ENCODE peak calls at places on chromosomes 5 and 9, in four cellular contexts. One of them, this sample, is unnamed.

GRCh38 chr9:78574354-78575036 is 277.6 kb downstream of the PSAT1 start:
- DNase-seq in DND-41: no peak
- DNase-seq in tibial artery: no peak
- DNase-seq in body of pancreas: no peak
- DNase-seq in this sample: no peak

GRCh38 chr5:131634666-131634995 is 398 bp downstream of the RAPGEF6 start:
- DNase-seq in DND-41: peak; percentile 73
- DNase-seq in tibial artery: no peak
- DNase-seq in body of pancreas: peak; percentile 58
- DNase-seq in this sample: peak; percentile 67

GRCh38 chr9:126503333-126504085 is 110.2 kb upstream of the LMX1B start:
- DNase-seq in DND-41: no peak
- DNase-seq in tibial artery: no peak
- DNase-seq in body of pancreas: no peak
- DNase-seq in this sample: no peak

GRCh38 chr5:7495133-7495521 is 99.2 kb downstream of the ADCY2 start:
- DNase-seq in DND-41: no peak
- DNase-seq in tibial artery: no peak
- DNase-seq in body of pancreas: no peak
- DNase-seq in this sample: no peak

GRCh38 chr5:142846402-142846801 is 76.2 kb downstream of the ARHGAP26 start:
- DNase-seq in DND-41: no peak
- DNase-seq in tibial artery: no peak
- DNase-seq in body of pancreas: no peak
- DNase-seq in this sample: no peak

GRCh38 chr9:127715443-127716337 is at the start of the genes PTRH1 and TTC16:
- DNase-seq in DND-41: peak; percentile 92
- DNase-seq in tibial artery: peak; percentile 98
- DNase-seq in body of pancreas: peak; percentile 97
- DNase-seq in this sample: peak; percentile 86

GRCh38 chr5:100667021-100667671 is 132.0 kb downstream of the FAM174A start:
- DNase-seq in DND-41: no peak
- DNase-seq in tibial artery: no peak
- DNase-seq in body of pancreas: no peak
- DNase-seq in this sample: peak; percentile 33

GRCh38 chr5:157563373-157564148 is 12.0 kb downstream of the ADAM19 start:
- DNase-seq in DND-41: no peak
- DNase-seq in tibial artery: peak; percentile 81
- DNase-seq in body of pancreas: no peak
- DNase-seq in this sample: no peak

GRCh38 chr5:35659556-35659955 is 41.9 kb downstream of the SPEF2 start:
- DNase-seq in DND-41: no peak
- DNase-seq in tibial artery: no peak
- DNase-seq in body of pancreas: no peak
- DNase-seq in this sample: no peak

GRCh38 chr9:112793213-112793810 is 42.8 kb downstream of the SNX30 start:
- DNase-seq in DND-41: peak; percentile 78
- DNase-seq in tibial artery: peak; percentile 74
- DNase-seq in body of pancreas: peak; percentile 54
- DNase-seq in this sample: peak; percentile 53

GRCh38 chr9:109166771-109167601 is at the start of gene FRRS1L:
- DNase-seq in DND-41: no peak
- DNase-seq in tibial artery: no peak
- DNase-seq in body of pancreas: no peak
- DNase-seq in this sample: no peak
- H3K4me3 ChIP-seq in DND-41: no peak within 1 kb of the TSS
- H3K4me3 ChIP-seq in tibial artery: peak within 1 kb of the TSS; percentile 14
- H3K4me3 ChIP-seq in body of pancreas: no peak within 1 kb of the TSS
- H3K4me3 ChIP-seq in this sample: no peak within 1 kb of the TSS

DNA sequence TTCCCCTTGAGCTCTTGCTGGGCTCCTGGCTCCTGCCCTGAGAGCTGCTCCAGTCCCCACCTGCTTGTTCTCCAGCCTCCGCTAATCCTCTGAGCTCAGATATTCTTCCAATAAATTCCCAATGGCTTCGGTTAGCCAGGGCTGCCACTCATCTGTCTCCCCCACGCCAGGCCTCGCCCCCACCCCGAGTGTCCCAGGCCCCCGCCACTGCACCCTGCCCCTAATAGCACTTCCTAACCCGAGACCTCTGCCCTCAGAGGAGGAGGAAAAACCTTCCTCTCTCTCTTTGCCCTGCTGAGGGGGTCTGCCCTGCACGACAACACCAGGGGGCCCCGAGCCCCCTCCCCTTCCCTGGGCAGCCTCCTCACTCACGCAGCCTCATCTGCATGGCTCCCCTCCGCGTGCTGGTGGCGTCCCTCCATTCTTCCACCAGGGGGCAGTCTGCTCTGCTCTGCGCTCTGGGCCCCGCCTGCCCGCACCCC is 5.4 kb upstream of the LCN15 start:
- DNase-seq in DND-41: peak; percentile 60
- DNase-seq in tibial artery: peak; percentile 57
- DNase-seq in body of pancreas: peak; percentile 39
- DNase-seq in this sample: no peak
- H3K4me3 ChIP-seq in DND-41: no peak overlapping the region
- H3K4me3 ChIP-seq in tibial artery: no peak overlapping the region
- H3K4me3 ChIP-seq in body of pancreas: no peak overlapping the region
- H3K4me3 ChIP-seq in this sample: no peak overlapping the region

GRCh38 chr9:114220129-114220541 is 64.8 kb downstream of the COL27A1 start:
- DNase-seq in DND-41: no peak
- DNase-seq in tibial artery: no peak
- DNase-seq in body of pancreas: no peak
- DNase-seq in this sample: no peak
- H3K4me3 ChIP-seq in DND-41: no peak overlapping the region
- H3K4me3 ChIP-seq in tibial artery: no peak overlapping the region
- H3K4me3 ChIP-seq in body of pancreas: no peak overlapping the region
- H3K4me3 ChIP-seq in this sample: no peak overlapping the region

GRCh38 chr5:126686451-126687126 is 85.8 kb downstream of the PHAX start:
- DNase-seq in DND-41: peak; percentile 53
- DNase-seq in tibial artery: no peak
- DNase-seq in body of pancreas: no peak
- DNase-seq in this sample: peak; percentile 70
- H3K4me3 ChIP-seq in DND-41: no peak overlapping the region
- H3K4me3 ChIP-seq in tibial artery: no peak overlapping the region
- H3K4me3 ChIP-seq in body of pancreas: no peak overlapping the region
- H3K4me3 ChIP-seq in this sample: no peak overlapping the region

GRCh38 chr5:133995903-133996563 is 8.7 kb downstream of the VDAC1 start:
- DNase-seq in DND-41: no peak
- DNase-seq in tibial artery: no peak
- DNase-seq in body of pancreas: no peak
- DNase-seq in this sample: no peak
- H3K4me3 ChIP-seq in DND-41: no peak overlapping the region
- H3K4me3 ChIP-seq in tibial artery: no peak overlapping the region
- H3K4me3 ChIP-seq in body of pancreas: no peak overlapping the region
- H3K4me3 ChIP-seq in this sample: no peak overlapping the region

GRCh38 chr5:159021360-159022177 is 78.1 kb downstream of the EBF1 start:
- DNase-seq in DND-41: no peak
- DNase-seq in tibial artery: no peak
- DNase-seq in body of pancreas: no peak
- DNase-seq in this sample: no peak
- H3K4me3 ChIP-seq in DND-41: no peak overlapping the region
- H3K4me3 ChIP-seq in tibial artery: peak overlapping the region; percentile 7
- H3K4me3 ChIP-seq in body of pancreas: no peak overlapping the region
- H3K4me3 ChIP-seq in this sample: no peak overlapping the region

GRCh38 chr5:88669314-88669713 is 213.7 kb downstream of the MEF2C start:
- DNase-seq in DND-41: no peak
- DNase-seq in tibial artery: no peak
- DNase-seq in body of pancreas: no peak
- DNase-seq in this sample: no peak

GRCh38 chr5:88666761-88667186 is 216.2 kb downstream of the MEF2C start:
- DNase-seq in DND-41: no peak
- DNase-seq in tibial artery: no peak
- DNase-seq in body of pancreas: no peak
- DNase-seq in this sample: no peak

GRCh38 chr5:88664630-88665029 is 218.4 kb downstream of the MEF2C start:
- DNase-seq in DND-41: no peak
- DNase-seq in tibial artery: no peak
- DNase-seq in body of pancreas: no peak
- DNase-seq in this sample: no peak

GRCh38 chr5:88665750-88666215 is 217.2 kb downstream of the MEF2C start:
- DNase-seq in DND-41: no peak
- DNase-seq in tibial artery: no peak
- DNase-seq in body of pancreas: no peak
- DNase-seq in this sample: no peak

DNA sequence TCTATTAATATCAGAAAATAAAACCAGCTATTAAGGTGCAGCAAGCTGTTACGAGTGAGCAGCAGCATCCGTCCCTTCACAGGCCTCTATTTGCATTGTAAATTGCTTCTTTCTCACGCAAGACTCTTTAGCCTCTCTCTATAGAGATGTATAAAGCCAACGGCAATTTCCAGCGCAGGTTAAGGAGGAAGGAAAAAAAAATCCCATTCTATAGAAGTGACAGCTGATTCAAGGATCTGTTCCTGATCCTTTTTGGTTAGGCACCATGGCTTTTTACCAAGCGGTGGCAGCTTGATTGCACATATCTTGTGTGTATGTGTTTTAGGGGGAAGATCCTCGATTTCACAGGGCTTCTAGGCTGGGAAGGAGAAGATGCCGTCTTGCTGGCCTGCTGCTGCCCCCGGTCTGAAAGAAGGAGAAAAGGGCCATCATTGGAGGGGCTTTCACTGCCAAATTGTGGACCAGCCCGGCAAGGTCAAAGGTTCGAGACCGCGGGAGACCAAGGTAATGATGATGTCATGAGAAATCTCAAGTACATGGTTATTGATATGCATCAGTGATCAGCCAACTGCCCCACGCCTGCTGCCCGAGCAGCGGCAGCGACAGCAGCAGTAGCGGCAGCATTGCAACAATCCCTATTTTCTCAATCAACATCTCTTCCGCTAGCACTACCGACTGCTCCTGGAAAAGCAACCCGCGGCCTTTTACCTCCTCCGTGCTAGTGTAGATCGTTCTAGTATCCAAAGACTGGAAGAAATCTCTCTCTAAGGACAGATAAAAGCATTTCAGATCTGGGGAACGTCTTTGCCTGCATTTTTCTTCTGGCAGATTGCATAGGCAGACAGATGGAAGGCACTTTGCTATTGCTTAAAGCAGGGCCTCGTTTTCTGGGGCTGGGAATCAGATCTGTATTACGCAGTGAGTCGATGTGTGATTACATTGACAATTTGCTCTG is 215.5 kb downstream of the MEF2C start:
- DNase-seq in DND-41: no peak
- DNase-seq in tibial artery: peak; percentile 40
- DNase-seq in body of pancreas: no peak
- DNase-seq in this sample: no peak
- H3K4me3 ChIP-seq in DND-41: no peak overlapping the region
- H3K4me3 ChIP-seq in tibial artery: no peak overlapping the region
- H3K4me3 ChIP-seq in body of pancreas: no peak overlapping the region
- H3K4me3 ChIP-seq in this sample: peak overlapping the region; percentile 51

GRCh38 chr9:110316255-110316921 is 21.3 kb downstream of the TXNDC8 start:
- DNase-seq in DND-41: no peak
- DNase-seq in tibial artery: no peak
- DNase-seq in body of pancreas: no peak
- DNase-seq in this sample: no peak
- H3K4me3 ChIP-seq in DND-41: no peak overlapping the region
- H3K4me3 ChIP-seq in tibial artery: no peak overlapping the region
- H3K4me3 ChIP-seq in body of pancreas: no peak overlapping the region
- H3K4me3 ChIP-seq in this sample: no peak overlapping the region

DNA sequence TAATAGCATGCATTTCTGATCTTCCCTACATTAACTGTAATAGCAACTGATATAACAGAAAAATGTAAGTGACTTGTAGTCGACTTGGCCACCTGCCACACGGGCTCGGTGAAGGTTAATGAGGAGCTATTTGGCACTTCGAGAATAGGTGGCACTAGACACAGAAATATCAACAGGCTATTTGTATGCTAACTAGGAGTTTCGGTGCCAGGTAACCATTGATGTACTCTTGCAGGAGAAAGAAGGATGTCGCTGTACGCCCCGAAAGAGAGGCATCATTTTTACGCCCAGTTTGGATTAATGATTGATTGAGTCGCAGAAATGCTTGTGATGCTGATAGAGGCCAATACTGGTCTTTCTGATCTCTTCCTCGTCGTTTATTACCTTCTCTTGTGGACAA is 516 bp upstream of the DMRT2 start:
- DNase-seq in DND-41: no peak
- DNase-seq in tibial artery: no peak
- DNase-seq in body of pancreas: no peak
- DNase-seq in this sample: no peak
- H3K4me3 ChIP-seq in DND-41: no peak overlapping the region
- H3K4me3 ChIP-seq in tibial artery: no peak overlapping the region
- H3K4me3 ChIP-seq in body of pancreas: no peak overlapping the region
- H3K4me3 ChIP-seq in this sample: no peak overlapping the region

GRCh38 chr5:148995791-148996190 is 67.1 kb downstream of the SH3TC2 start:
- DNase-seq in DND-41: no peak
- DNase-seq in tibial artery: no peak
- DNase-seq in body of pancreas: no peak
- DNase-seq in this sample: no peak
- H3K4me3 ChIP-seq in DND-41: no peak overlapping the region
- H3K4me3 ChIP-seq in tibial artery: no peak overlapping the region
- H3K4me3 ChIP-seq in body of pancreas: no peak overlapping the region
- H3K4me3 ChIP-seq in this sample: no peak overlapping the region

This sample was measured in Jurkat, Clone E6-1.